ENCODE peak calls at places on chromosome 19, in four cellular contexts. One of them, this sample, is unnamed.

GRCh38 chr19:33311326-33311682 is 9.0 kb upstream of the CEBPA start:
- DNase-seq in HCT116: no peak
- DNase-seq in HepG2: no peak
- DNase-seq in K562: no peak
- DNase-seq in this sample: no peak

GRCh38 chr19:7679017-7679720 is 1.5 kb upstream of the TRAPPC5 start:
- DNase-seq in HCT116: no peak
- DNase-seq in HepG2: peak; percentile 36
- DNase-seq in K562: peak; percentile 26
- DNase-seq in this sample: no peak

GRCh38 chr19:14563989-14564650 is 7.7 kb downstream of the NDUFB7 start:
- DNase-seq in HCT116: peak; percentile 68
- DNase-seq in HepG2: no peak
- DNase-seq in K562: peak; percentile 97
- DNase-seq in this sample: peak; percentile 89

GRCh38 chr19:56601375-56601774 is 6.3 kb downstream of the ZNF71 start:
- DNase-seq in HCT116: no peak
- DNase-seq in HepG2: no peak
- DNase-seq in K562: no peak
- DNase-seq in this sample: no peak

GRCh38 chr19:49342291-49342721 is 7.1 kb downstream of the CD37 start:
- DNase-seq in HCT116: no peak
- DNase-seq in HepG2: no peak
- DNase-seq in K562: no peak
- DNase-seq in this sample: no peak

GRCh38 chr19:4811328-4812131 is 20.0 kb downstream of the TICAM1 start:
- DNase-seq in HCT116: peak; percentile 58
- DNase-seq in HepG2: peak; percentile 63
- DNase-seq in K562: peak; percentile 72
- DNase-seq in this sample: no peak

GRCh38 chr19:54906819-54907218 is 871 bp downstream of the NCR1 start:
- DNase-seq in HCT116: no peak
- DNase-seq in HepG2: no peak
- DNase-seq in K562: no peak
- DNase-seq in this sample: no peak

GRCh38 chr19:1102407-1103106 is 1.2 kb upstream of the GPX4 start:
- DNase-seq in HCT116: peak; percentile 95
- DNase-seq in HepG2: peak; percentile 91
- DNase-seq in K562: no peak
- DNase-seq in this sample: no peak

GRCh38 chr19:46294475-46294874 is 2.4 kb upstream of the HIF3A start:
- DNase-seq in HCT116: no peak
- DNase-seq in HepG2: no peak
- DNase-seq in K562: no peak
- DNase-seq in this sample: no peak

GRCh38 chr19:10686661-10687517 is 14.3 kb upstream of the QTRT1 start:
- DNase-seq in HCT116: no peak
- DNase-seq in HepG2: no peak
- DNase-seq in K562: no peak
- DNase-seq in this sample: no peak
- TF ChIP-seq FOSL1 in HCT116: no peak
- TF ChIP-seq FOSL1 in HepG2: no peak
- TF ChIP-seq FOSL1 in K562: no peak
- TF ChIP-seq FOSL1 in this sample: no peak

GRCh38 chr19:45169602-45170001 is 8.4 kb downstream of the TRAPPC6A start:
- DNase-seq in HCT116: no peak
- DNase-seq in HepG2: no peak
- DNase-seq in K562: no peak
- DNase-seq in this sample: no peak
- TF ChIP-seq FOSL1 in HCT116: no peak
- TF ChIP-seq FOSL1 in HepG2: no peak
- TF ChIP-seq FOSL1 in K562: no peak
- TF ChIP-seq FOSL1 in this sample: no peak

GRCh38 chr19:30742981-30743380 is 370.8 kb downstream of the ZNF536 start:
- DNase-seq in HCT116: no peak
- DNase-seq in HepG2: no peak
- DNase-seq in K562: no peak
- DNase-seq in this sample: peak; percentile 26
- TF ChIP-seq FOSL1 in HCT116: no peak
- TF ChIP-seq FOSL1 in HepG2: no peak
- TF ChIP-seq FOSL1 in K562: no peak
- TF ChIP-seq FOSL1 in this sample: no peak

GRCh38 chr19:30703645-30704044 is 331.5 kb downstream of the ZNF536 start:
- DNase-seq in HCT116: no peak
- DNase-seq in HepG2: no peak
- DNase-seq in K562: no peak
- DNase-seq in this sample: no peak

GRCh38 chr19:30696514-30696913 is 324.3 kb downstream of the ZNF536 start:
- DNase-seq in HCT116: no peak
- DNase-seq in HepG2: no peak
- DNase-seq in K562: peak; percentile 59
- DNase-seq in this sample: peak; percentile 65

GRCh38 chr19:30695171-30695875 is 323.1 kb downstream of the ZNF536 start:
- DNase-seq in HCT116: no peak
- DNase-seq in HepG2: no peak
- DNase-seq in K562: no peak
- DNase-seq in this sample: no peak

GRCh38 chr19:30701178-30701577 is 329.0 kb downstream of the ZNF536 start:
- DNase-seq in HCT116: no peak
- DNase-seq in HepG2: no peak
- DNase-seq in K562: no peak
- DNase-seq in this sample: no peak

GRCh38 chr19:30699871-30700280 is 327.7 kb downstream of the ZNF536 start:
- DNase-seq in HCT116: no peak
- DNase-seq in HepG2: no peak
- DNase-seq in K562: no peak
- DNase-seq in this sample: no peak
- TF ChIP-seq FOSL1 in HCT116: no peak
- TF ChIP-seq FOSL1 in HepG2: no peak
- TF ChIP-seq FOSL1 in K562: no peak
- TF ChIP-seq FOSL1 in this sample: no peak

GRCh38 chr19:2477732-2478191 is 1.8 kb downstream of the GADD45B start:
- DNase-seq in HCT116: no peak
- DNase-seq in HepG2: no peak
- DNase-seq in K562: no peak
- DNase-seq in this sample: no peak

GRCh38 chr19:2478324-2478755 is 2.4 kb downstream of the GADD45B start:
- DNase-seq in HCT116: no peak
- DNase-seq in HepG2: no peak
- DNase-seq in K562: no peak
- DNase-seq in this sample: peak; percentile 72

GRCh38 chr19:2481466-2481865 is 5.5 kb downstream of the GADD45B start:
- DNase-seq in HCT116: no peak
- DNase-seq in HepG2: no peak
- DNase-seq in K562: no peak
- DNase-seq in this sample: no peak

GRCh38 chr19:2478756-2479555 is 3.0 kb downstream of the GADD45B start:
- DNase-seq in HCT116: no peak
- DNase-seq in HepG2: no peak
- DNase-seq in K562: no peak
- DNase-seq in this sample: no peak

GRCh38 chr19:2479556-2480194 is 3.7 kb downstream of the GADD45B start:
- DNase-seq in HCT116: no peak
- DNase-seq in HepG2: no peak
- DNase-seq in K562: no peak
- DNase-seq in this sample: no peak
- TF ChIP-seq FOSL1 in HCT116: no peak
- TF ChIP-seq FOSL1 in HepG2: no peak
- TF ChIP-seq FOSL1 in K562: no peak
- TF ChIP-seq FOSL1 in this sample: no peak

DNA sequence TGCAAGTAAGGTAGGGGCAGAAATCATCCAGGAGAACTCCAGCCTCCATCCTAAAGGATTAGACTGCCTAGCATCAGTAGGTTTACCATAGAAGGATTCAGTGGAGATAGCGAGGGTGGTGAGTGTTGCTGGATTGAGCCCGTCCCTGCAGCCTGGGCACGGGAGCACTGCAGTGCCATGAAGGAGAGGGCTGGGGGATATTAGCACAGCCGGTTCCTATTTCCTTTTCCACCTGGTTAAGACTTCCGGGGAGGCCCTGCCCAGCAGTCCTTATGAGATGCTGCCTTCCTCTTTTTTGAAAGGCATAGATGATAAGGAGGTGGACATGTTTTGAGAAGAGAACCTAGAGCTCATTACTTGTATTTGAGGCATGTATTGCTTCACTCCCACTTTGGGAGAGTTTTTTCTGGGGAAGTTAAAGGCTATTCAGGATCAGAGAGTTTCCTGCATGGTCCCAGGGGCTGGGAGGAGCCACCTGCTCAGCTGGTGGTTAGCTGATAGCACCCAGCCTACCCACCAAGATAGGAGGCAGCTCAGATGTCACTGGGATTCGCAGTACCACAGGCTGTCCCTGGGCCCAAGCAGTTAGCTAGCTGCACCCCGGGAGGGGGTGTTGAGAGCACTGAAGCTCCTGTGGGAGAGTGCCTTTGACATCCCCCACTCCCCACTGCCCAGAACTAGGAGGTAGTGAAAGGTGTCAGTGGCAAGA is 17.2 kb downstream of the ACTN4 start:
- DNase-seq in HCT116: no peak
- DNase-seq in HepG2: no peak
- DNase-seq in K562: peak; percentile 80
- DNase-seq in this sample: no peak
- TF ChIP-seq FOSL1 in HCT116: no peak
- TF ChIP-seq FOSL1 in HepG2: no peak
- TF ChIP-seq FOSL1 in K562: no peak
- TF ChIP-seq FOSL1 in this sample: no peak

DNA sequence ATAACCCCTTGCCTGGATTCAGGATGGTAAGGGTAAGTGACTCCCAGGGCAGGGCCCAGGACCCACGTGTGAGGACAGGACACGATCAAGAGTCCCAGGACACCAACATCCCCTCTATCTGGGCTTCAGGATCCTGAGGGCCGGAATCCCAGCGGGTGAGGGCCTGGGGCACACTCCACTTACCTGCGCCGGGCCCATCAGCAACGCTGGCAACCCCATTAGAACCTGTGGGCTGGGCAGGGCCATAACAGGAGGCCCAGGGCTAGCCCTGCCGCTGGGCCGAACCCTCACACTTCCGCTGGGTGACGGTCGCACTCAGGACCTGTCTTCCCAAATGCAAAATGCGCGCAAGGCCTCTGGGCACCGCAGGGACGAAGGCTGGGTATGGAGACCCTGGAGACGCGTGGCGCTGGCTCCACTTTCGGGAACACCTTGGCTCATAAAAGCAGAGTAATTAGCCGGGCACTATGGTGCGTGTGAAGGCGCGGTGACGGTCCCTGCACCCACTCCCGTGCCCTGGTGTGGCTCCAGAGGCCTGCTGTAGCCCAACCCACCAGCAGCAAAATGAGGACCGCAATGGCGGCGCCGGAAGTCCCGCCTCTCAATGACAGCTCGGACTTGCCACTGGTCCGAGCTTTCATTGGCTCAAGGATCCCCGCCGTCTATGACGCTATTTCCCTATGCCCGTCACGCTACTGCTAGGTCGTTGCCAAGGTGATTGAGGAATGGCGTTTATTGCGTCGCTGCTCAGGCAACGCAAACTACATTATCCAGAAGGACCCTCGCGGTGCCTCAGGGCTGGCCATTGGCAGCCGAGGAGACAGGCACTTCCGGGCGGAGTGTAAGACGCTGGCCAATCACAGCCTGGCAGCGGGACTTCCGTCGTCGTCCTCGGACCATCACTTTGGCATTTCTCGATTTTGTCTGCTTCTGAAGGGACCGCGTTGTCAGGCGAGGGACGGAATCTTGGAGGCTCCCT is at the start of gene ZNF132:
- DNase-seq in HCT116: no peak
- DNase-seq in HepG2: no peak
- DNase-seq in K562: no peak
- DNase-seq in this sample: peak; percentile 98
- TF ChIP-seq FOSL1 in HCT116: no peak
- TF ChIP-seq FOSL1 in HepG2: no peak
- TF ChIP-seq FOSL1 in K562: no peak
- TF ChIP-seq FOSL1 in this sample: no peak